ENCODE peak calls at places on chromosomes 11 and 22, in five cellular contexts. K is fibroblast of the aortic adventitia; G is DMS 273 treated with DMSO at 0.1 percent for 48 hours; I is activated naive CD8-positive, alpha-beta T cell treated with anti-CD3 and anti-CD28 coated beads, Interleukin-2, amount 50 U/mL, for 24 hours; T is naive thymus-derived CD8-positive, alpha-beta T cell. V is an unnamed sample.

GRCh38 chr11:69483696-69484426 is 2.4 kb downstream of the LINC01488 start:
- DNase-seq in K (no peak), G (no peak), I (no peak), T (no peak), V (no peak)

GRCh38 chr11:95512682-95513081 is 276.9 kb downstream of the FAM76B start:
- DNase-seq in K (peak), G (no peak), I (no peak), T (no peak), V (no peak)

GRCh38 chr11:121035823-121036222 is 11.9 kb downstream of the TBCEL start:
- DNase-seq in K (no peak), G (no peak), I (no peak), T (no peak), V (no peak)

GRCh38 chr22:39739338-39740027 is 154.1 kb downstream of the ENTHD1 start:
- DNase-seq in K (no peak), G (no peak), I (no peak), T (no peak), V (no peak)

GRCh38 chr22:39171623-39172264 is 19.3 kb upstream of the CBX7 start:
- DNase-seq in K (no peak), G (no peak), I (no peak), T (no peak), V (no peak)

GRCh38 chr11:132064987-132065620 is 694.7 kb downstream of the NTM start:
- DNase-seq in K (peak), G (no peak), I (no peak), T (no peak), V (no peak)

GRCh38 chr22:32823024-32823730 is 21.7 kb downstream of the TIMP3 start:
- DNase-seq in K (peak), G (no peak), I (no peak), T (no peak), V (no peak)

GRCh38 chr11:108886608-108887007 is 221.7 kb downstream of the DDX10 start:
- DNase-seq in K (peak), G (no peak), I (no peak), T (no peak), V (no peak)

GRCh38 chr11:92670293-92670890 is 299.1 kb upstream of the MTNR1B start:
- DNase-seq in K (no peak), G (no peak), I (no peak), T (no peak), V (no peak)

GRCh38 chr22:48268771-48269552 is 1506.5 kb downstream of the TBC1D22A start:
- DNase-seq in K (no peak), G (no peak), I (no peak), T (no peak), V (no peak)

GRCh38 chr22:42313204-42313603 is 42.8 kb upstream of the TCF20 start:
- DNase-seq in K (no peak), G (no peak), I (no peak), T (no peak), V (no peak)

GRCh38 chr11:1864831-1865665 is 12.2 kb downstream of the LSP1 start:
- DNase-seq in K (no peak), G (no peak), I (no peak), T (no peak), V (no peak)

GRCh38 chr11:2694995-2695939 is 4.5 kb downstream of the KCNQ1OT1 start:
- DNase-seq in K (no peak), G (no peak), I (no peak), T (no peak), V (no peak)

GRCh38 chr11:110850846-110851245 is 138.6 kb upstream of the ARHGAP20 start:
- DNase-seq in K (no peak), G (no peak), I (no peak), T (no peak), V (no peak)

GRCh38 chr11:35337919-35338316 is 81.4 kb downstream of the SLC1A2 start:
- DNase-seq in K (no peak), G (no peak), I (no peak), T (no peak), V (no peak)

GRCh38 chr11:12285811-12286222 is 91.6 kb upstream of the PARVA start:
- DNase-seq in K (no peak), G (no peak), I (no peak), T (no peak), V (no peak)

GRCh38 chr11:10727259-10727851 is 23.7 kb upstream of the CTR9 start:
- DNase-seq in K (no peak), G (no peak), I (no peak), T (no peak), V (no peak)

GRCh38 chr22:49297286-49297870 is 530.3 kb downstream of the BRD1 start:
- DNase-seq in K (no peak), G (no peak), I (no peak), T (no peak), V (no peak)

GRCh38 chr11:65430406-65431217 is 8.0 kb downstream of the NEAT1 start:
- DNase-seq in K (peak), G (no peak), I (no peak), T (no peak), V (no peak)

GRCh38 chr22:44898236-44898635 is 111.6 kb downstream of the PHF21B start:
- DNase-seq in K (no peak), G (no peak), I (no peak), T (no peak), V (no peak)

GRCh38 chr22:40177738-40178416 is at the start of gene TNRC6B:
- DNase-seq in K (peak), G (peak), I (peak), T (peak), V (peak)

GRCh38 chr11:64074239-64074638 is 38.5 kb downstream of the FLRT1 start:
- DNase-seq in K (peak), G (no peak), I (no peak), T (no peak), V (peak)

GRCh38 chr11:115112779-115113178 is 391.4 kb downstream of the CADM1 start:
- DNase-seq in K (no peak), G (no peak), I (no peak), T (no peak), V (no peak)

GRCh38 chr11:124474079-124474478 is 28.6 kb upstream of the OR8B8 start:
- DNase-seq in K (no peak), G (no peak), I (no peak), T (no peak), V (no peak)

GRCh38 chr11:35247428-35247827 is 108.5 kb downstream of the CD44 start:
- DNase-seq in K (no peak), G (no peak), I (peak), T (peak), V (peak)

GRCh38 chr11:27437824-27438594 is 34.6 kb downstream of the LGR4 start:
- DNase-seq in K (no peak), G (no peak), I (no peak), T (no peak), V (no peak)

GRCh38 chr11:130314184-130314748 is 451 bp downstream of the ZBTB44 start:
- DNase-seq in K (peak), G (no peak), I (peak), T (peak), V (peak)

GRCh38 chr11:110955797-110956196 is 243.6 kb upstream of the ARHGAP20 start:
- DNase-seq in K (no peak), G (no peak), I (no peak), T (no peak), V (no peak)

GRCh38 chr11:16981651-16982194 is 32.5 kb downstream of the PLEKHA7 start:
- DNase-seq in K (peak), G (no peak), I (no peak), T (no peak), V (no peak)

GRCh38 chr11:126391970-126392637 is 36.6 kb downstream of the ST3GAL4 start:
- DNase-seq in K (no peak), G (no peak), I (no peak), T (no peak), V (no peak)

GRCh38 chr11:47360341-47360740 is 7.8 kb upstream of the MYBPC3 start:
- DNase-seq in K (no peak), G (no peak), I (no peak), T (no peak), V (no peak)

GRCh38 chr11:36213050-36213840 is 76.0 kb downstream of the COMMD9 start:
- DNase-seq in K (no peak), G (peak), I (no peak), T (no peak), V (no peak)

GRCh38 chr11:68216171-68216938 is 3.3 kb upstream of the KMT5B start:
- DNase-seq in K (no peak), G (no peak), I (no peak), T (no peak), V (no peak)

GRCh38 chr22:46149998-46150549 is at the start of gene PPARA:
- DNase-seq in K (peak), G (no peak), I (peak), T (peak), V (peak)

V was measured in activated effector memory CD4-positive, alpha-beta T cell treated with Interleukin-2 at 50 U/mL for 16 hours.